ENCODE peak calls at places on chromosome 16, in four cellular contexts. A is GM12891, D is K562, M is uterus. H is an unnamed sample.

GRCh38 chr16:80583466-80583865 is 42.7 kb downstream of the DYNLRB2 start:
- DNase-seq in A (no peak), D (no peak), M (no peak), H (no peak)

GRCh38 chr16:49019826-49020401 is 261.7 kb downstream of the CBLN1 start:
- DNase-seq in A (no peak), D (no peak), M (no peak), H (no peak)

GRCh38 chr16:87818533-87819161 is 50.7 kb downstream of the SLC7A5 start:
- DNase-seq in A (no peak), D (no peak), M (no peak), H (no peak)

GRCh38 chr16:50838165-50838564 is 96.3 kb downstream of the CYLD start:
- DNase-seq in A (no peak), D (no peak), M (no peak), H (no peak)

GRCh38 chr16:81623365-81624102 is 155.6 kb upstream of the PLCG2 start:
- DNase-seq in A (no peak), D (peak; percentile 51), M (no peak), H (peak; percentile 72)

GRCh38 chr16:61480250-61480649 is 556.0 kb downstream of the CDH8 start:
- DNase-seq in A (no peak), D (no peak), M (no peak), H (no peak)

GRCh38 chr16:55710466-55710865 is 54.7 kb downstream of the SLC6A2 start:
- DNase-seq in A (no peak), D (no peak), M (no peak), H (no peak)

GRCh38 chr16:50721549-50722409 is 20.1 kb upstream of the CYLD start:
- DNase-seq in A (no peak), D (no peak), M (no peak), H (no peak)

GRCh38 chr16:84648595-84649510 is 542 bp downstream of the KLHL36 start:
- DNase-seq in A (peak; percentile 80), D (peak; percentile 95), M (peak; percentile 36), H (peak; percentile 36)

GRCh38 chr16:53704445-53704813 is 473 bp downstream of the FTO start:
- DNase-seq in A (no peak), D (no peak), M (no peak), H (no peak)

GRCh38 chr16:474420-475122 is 49.1 kb downstream of the RAB11FIP3 start:
- DNase-seq in A (no peak), D (no peak), M (no peak), H (no peak)

GRCh38 chr16:11783319-11784047 is 13.6 kb downstream of the ZC3H7A start:
- DNase-seq in A (no peak), D (peak; percentile 28), M (no peak), H (peak; percentile 26)

GRCh38 chr16:12059216-12059769 is 82.8 kb downstream of the SNX29 start:
- DNase-seq in A (peak; percentile 27), D (no peak), M (no peak), H (peak; percentile 18)

GRCh38 chr16:77974883-77975282 is 47.5 kb upstream of the CLEC3A start:
- DNase-seq in A (no peak), D (no peak), M (no peak), H (peak; percentile 11)

GRCh38 chr16:78142784-78143183 is 43.3 kb downstream of the WWOX start:
- DNase-seq in A (no peak), D (no peak), M (no peak), H (no peak)

GRCh38 chr16:57982345-57982744 is 11.4 kb upstream of the CNGB1 start:
- DNase-seq in A (no peak), D (no peak), M (no peak), H (no peak)

GRCh38 chr16:50531359-50531758 is 16.8 kb upstream of the NKD1 start:
- DNase-seq in A (no peak), D (no peak), M (no peak), H (no peak)

GRCh38 chr16:69563605-69564580 is 1.9 kb upstream of the NFAT5 start:
- DNase-seq in A (no peak), D (no peak), M (no peak), H (peak; percentile 59)

GRCh38 chr16:85782476-85782875 is 16.9 kb downstream of the EMC8 start:
- DNase-seq in A (no peak), D (no peak), M (no peak), H (no peak)

GRCh38 chr16:4249546-4249945 is 7.7 kb upstream of the SRL start:
- DNase-seq in A (no peak), D (no peak), M (no peak), H (no peak)

GRCh38 chr16:22347100-22347820 is 27.2 kb downstream of the CDR2 start:
- DNase-seq in A (no peak), D (no peak), M (no peak), H (no peak)

GRCh38 chr16:80887062-80887461 is 82.7 kb upstream of the CDYL2 start:
- DNase-seq in A (no peak), D (no peak), M (no peak), H (no peak)

GRCh38 chr16:47503936-47504335 is 42.8 kb downstream of the PHKB start:
- DNase-seq in A (no peak), D (no peak), M (no peak), H (no peak)

GRCh38 chr16:57774886-57775285 is 27.4 kb downstream of the KIFC3 start:
- DNase-seq in A (no peak), D (no peak), M (no peak), H (no peak)

GRCh38 chr16:81004646-81005353 is 1.9 kb downstream of the CMC2 start:
- DNase-seq in A (no peak), D (no peak), M (peak; percentile 24), H (peak; percentile 78)

GRCh38 chr16:2692948-2693651 is 10.8 kb downstream of the KCTD5 start:
- DNase-seq in A (no peak), D (peak; percentile 48), M (no peak), H (no peak)

GRCh38 chr16:76190059-76190458 is 87.1 kb upstream of the CNTNAP4 start:
- DNase-seq in A (no peak), D (no peak), M (no peak), H (no peak)

GRCh38 chr16:84461504-84462295 is 42.8 kb downstream of the MEAK7 start:
- DNase-seq in A (no peak), D (no peak), M (no peak), H (no peak)

GRCh38 chr16:66523861-66524354 is 26.0 kb downstream of the TK2 start:
- DNase-seq in A (no peak), D (no peak), M (no peak), H (no peak)

GRCh38 chr16:24826096-24826690 is 19.6 kb upstream of the SLC5A11 start:
- DNase-seq in A (no peak), D (no peak), M (no peak), H (no peak)

GRCh38 chr16:4266372-4266771 is 6.5 kb downstream of the TFAP4 start:
- DNase-seq in A (no peak), D (peak; percentile 64), M (no peak), H (peak; percentile 57)

GRCh38 chr16:15708096-15708495 is 58.1 kb downstream of the NDE1 start:
- DNase-seq in A (no peak), D (no peak), M (no peak), H (no peak)

DNA sequence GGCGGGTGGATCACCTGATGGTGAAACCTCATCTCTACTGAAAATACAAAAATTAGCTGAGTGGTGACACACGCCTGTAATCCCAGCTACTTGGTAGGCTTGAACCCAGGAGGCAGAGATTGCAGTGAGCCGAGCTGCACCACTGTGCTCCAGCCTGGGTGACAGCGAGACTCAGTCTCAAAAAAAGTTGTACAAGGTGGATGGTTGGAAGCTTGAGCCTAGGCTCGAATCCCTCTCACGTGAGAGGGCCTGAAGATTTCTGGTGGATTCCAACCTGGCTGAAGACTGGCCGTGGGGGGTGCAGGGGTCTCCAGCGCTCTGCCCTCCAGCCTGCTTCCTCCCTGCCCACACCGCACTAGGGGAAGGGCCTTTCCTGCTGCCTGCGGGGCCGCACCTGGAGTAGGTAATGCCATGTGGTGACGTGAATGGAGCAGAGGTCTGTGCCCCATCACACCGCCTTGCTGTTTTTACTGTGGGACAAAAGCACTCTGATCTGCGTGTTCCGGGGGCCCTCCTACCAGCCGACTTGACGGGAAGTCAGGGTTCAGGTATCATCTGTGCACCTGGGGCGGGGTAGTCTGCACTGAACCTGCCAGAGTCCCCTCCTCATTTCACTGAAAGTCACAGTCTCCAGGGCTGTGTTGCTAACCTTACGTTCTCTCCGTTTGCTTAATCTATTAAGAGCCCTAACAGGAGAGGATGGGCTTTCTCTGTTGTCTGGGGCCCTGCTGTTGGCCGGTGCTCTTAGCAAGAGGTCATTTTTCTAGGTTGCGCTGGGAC is 4.2 kb downstream of the RPL13 start:
- DNase-seq in A (no peak), D (no peak), M (no peak), H (no peak)
- TF ChIP-seq POLR2A in A (peak; percentile 82), D (peak; percentile 80), M (no peak), H (peak; percentile 62)

GRCh38 chr16:31479752-31480151 is 3.2 kb upstream of the SLC5A2 start:
- DNase-seq in A (no peak), D (no peak), M (no peak), H (no peak)
- TF ChIP-seq POLR2A in A (no peak), D (no peak), M (no peak), H (no peak)

GRCh38 chr16:14070877-14071575 is at the start of gene MRTFB:
- DNase-seq in A (peak; percentile 80), D (peak; percentile 92), M (peak; percentile 66), H (peak; percentile 88)
- TF ChIP-seq POLR2A in A (no peak), D (peak; percentile 78), M (peak; percentile 78), H (no peak)

GRCh38 chr16:68244903-68245853 is at the start of gene PLA2G15:
- DNase-seq in A (peak; percentile 98), D (peak; percentile 100), M (peak; percentile 96), H (peak; percentile 98)
- TF ChIP-seq POLR2A in A (peak; percentile 63), D (peak; percentile 65), M (peak; percentile 71), H (peak; percentile 35)

DNA sequence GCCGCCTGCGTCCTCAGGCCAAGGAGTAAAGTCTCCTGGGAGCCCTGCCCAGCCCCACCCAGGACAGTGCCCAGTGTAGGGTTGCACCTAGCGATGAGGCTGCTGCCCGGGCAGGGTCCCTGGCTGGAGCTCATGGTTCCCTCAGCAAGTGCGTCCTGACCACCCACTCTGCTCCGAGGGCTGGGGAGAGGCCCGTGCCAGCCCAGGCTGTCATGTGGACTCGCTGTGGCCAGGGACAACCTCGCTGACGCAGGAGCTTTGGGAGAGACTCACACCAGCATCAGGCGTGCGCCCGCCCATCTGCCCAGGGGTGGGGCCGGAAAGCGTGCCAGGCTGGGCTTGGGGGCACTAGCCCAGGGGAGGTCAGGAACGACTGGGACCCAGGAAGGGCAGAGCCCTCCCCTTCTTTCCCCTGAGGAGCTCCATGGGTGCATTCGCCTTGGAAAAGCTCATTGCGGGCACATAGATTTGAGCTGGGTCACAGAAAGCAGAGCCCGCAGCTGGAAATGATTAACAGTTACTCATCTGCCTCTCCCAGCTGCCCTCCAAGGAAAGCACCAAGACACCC is 19.7 kb downstream of the DPEP1 start:
- DNase-seq in A (no peak), D (no peak), M (no peak), H (no peak)
- TF ChIP-seq POLR2A in A (no peak), D (no peak), M (no peak), H (no peak)

GRCh38 chr16:29014561-29015029 is 29.7 kb downstream of the LAT start:
- DNase-seq in A (no peak), D (no peak), M (no peak), H (no peak)
- TF ChIP-seq POLR2A in A (no peak), D (no peak), M (no peak), H (no peak)

H was measured in erythroblast.